ENCODE peak calls at places on chromosome 4, in nine cellular contexts. U, P, N, J, E, L, S, I and C are unnamed samples.

GRCh38 chr4:174016251-174016650 is 267.2 kb downstream of the FBXO8 start:
- DNase-seq in U (no peak), P (no peak), N (no peak), J (no peak), E (no peak), L (no peak), S (no peak), I (no peak), C (no peak)

GRCh38 chr4:137156054-137156453 is 376.2 kb downstream of the PCDH18 start:
- DNase-seq in U (no peak), P (no peak), N (no peak), J (no peak), E (no peak), L (peak), S (peak), I (no peak), C (no peak)

GRCh38 chr4:8101213-8101781 is 57.3 kb downstream of the ABLIM2 start:
- DNase-seq in U (no peak), P (peak), N (no peak), J (no peak), E (no peak), L (peak), S (peak), I (no peak), C (no peak)

GRCh38 chr4:69713593-69713992 is 46.8 kb downstream of the SULT1B1 start:
- DNase-seq in U (no peak), P (no peak), N (no peak), J (no peak), E (no peak), L (peak), S (peak), I (no peak), C (no peak)

GRCh38 chr4:657338-658030 is 16.6 kb downstream of the ATP5ME start:
- DNase-seq in U (no peak), P (no peak), N (no peak), J (no peak), E (no peak), L (no peak), S (no peak), I (no peak), C (no peak)

GRCh38 chr4:158540125-158540907 is 18.6 kb downstream of the RXFP1 start:
- DNase-seq in U (no peak), P (peak), N (no peak), J (no peak), E (no peak), L (peak), S (no peak), I (no peak), C (no peak)

GRCh38 chr4:181569553-181569952 is 673.6 kb upstream of the TENM3 start:
- DNase-seq in U (no peak), P (no peak), N (no peak), J (no peak), E (no peak), L (peak), S (peak), I (no peak), C (no peak)

GRCh38 chr4:68864438-68865177 is 48.8 kb downstream of the UGT2B10 start:
- DNase-seq in U (no peak), P (peak), N (no peak), J (no peak), E (no peak), L (no peak), S (no peak), I (no peak), C (no peak)

GRCh38 chr4:139515531-139515958 is 40.5 kb downstream of the SETD7 start:
- DNase-seq in U (no peak), P (no peak), N (no peak), J (no peak), E (no peak), L (no peak), S (no peak), I (no peak), C (no peak)

GRCh38 chr4:135917016-135917415 is 1615.3 kb downstream of the PCDH18 start:
- DNase-seq in U (no peak), P (no peak), N (no peak), J (no peak), E (no peak), L (peak), S (no peak), I (no peak), C (no peak)

GRCh38 chr4:56976878-56977320 is 507 bp downstream of the NOA1 start:
- DNase-seq in U (peak), P (peak), N (peak), J (peak), E (peak), L (peak), S (peak), I (no peak), C (peak)

GRCh38 chr4:150888625-150889024 is 126.5 kb downstream of the LRBA start:
- DNase-seq in U (no peak), P (no peak), N (no peak), J (no peak), E (no peak), L (no peak), S (no peak), I (no peak), C (no peak)

GRCh38 chr4:126778348-126778747 is 854.4 kb upstream of the INTU start:
- DNase-seq in U (no peak), P (no peak), N (no peak), J (no peak), E (no peak), L (peak), S (peak), I (no peak), C (no peak)

GRCh38 chr4:76723373-76723772 is 174.6 kb downstream of the SOWAHB start:
- DNase-seq in U (no peak), P (no peak), N (no peak), J (no peak), E (no peak), L (peak), S (peak), I (no peak), C (no peak)

GRCh38 chr4:78602334-78602733 is 50.8 kb downstream of the ANXA3 start:
- DNase-seq in U (no peak), P (no peak), N (no peak), J (no peak), E (no peak), L (peak), S (no peak), I (no peak), C (peak)

GRCh38 chr4:144450526-144450925 is 195.4 kb upstream of the HHIP start:
- DNase-seq in U (no peak), P (no peak), N (no peak), J (no peak), E (no peak), L (no peak), S (peak), I (no peak), C (no peak)

GRCh38 chr4:52780206-52780605 is 29.0 kb upstream of the ERVMER34-1 start:
- DNase-seq in U (no peak), P (no peak), N (no peak), J (no peak), E (no peak), L (peak), S (no peak), I (no peak), C (no peak)

GRCh38 chr4:15031197-15031596 is 28.9 kb downstream of the CPEB2 start:
- DNase-seq in U (no peak), P (no peak), N (no peak), J (no peak), E (no peak), L (no peak), S (no peak), I (no peak), C (no peak)

GRCh38 chr4:168755643-168756482 is 254.2 kb downstream of the CBR4 start:
- DNase-seq in U (no peak), P (no peak), N (no peak), J (no peak), E (no peak), L (no peak), S (no peak), I (no peak), C (no peak)

GRCh38 chr4:113540859-113541258 is 220.7 kb downstream of the CAMK2D start:
- DNase-seq in U (no peak), P (no peak), N (no peak), J (peak), E (no peak), L (peak), S (no peak), I (no peak), C (no peak)

GRCh38 chr4:141636771-141637460 is 533 bp downstream of the IL15 start:
- DNase-seq in U (no peak), P (peak), N (peak), J (no peak), E (peak), L (peak), S (peak), I (peak), C (peak)

GRCh38 chr4:4394644-4395043 is 7.7 kb downstream of the NSG1 start:
- DNase-seq in U (no peak), P (no peak), N (no peak), J (no peak), E (no peak), L (no peak), S (no peak), I (no peak), C (no peak)

GRCh38 chr4:5893013-5893580 is at the start of gene CRMP1:
- DNase-seq in U (no peak), P (no peak), N (no peak), J (no peak), E (no peak), L (peak), S (no peak), I (no peak), C (no peak)

GRCh38 chr4:15836362-15836761 is 58.2 kb downstream of the CD38 start:
- DNase-seq in U (no peak), P (peak), N (no peak), J (no peak), E (no peak), L (peak), S (peak), I (no peak), C (no peak)

GRCh38 chr4:101753702-101754101 is 36.8 kb upstream of the BANK1 start:
- DNase-seq in U (no peak), P (no peak), N (no peak), J (no peak), E (no peak), L (peak), S (no peak), I (no peak), C (no peak)

GRCh38 chr4:13559414-13559813 is 15.1 kb upstream of the NKX3-2 start:
- DNase-seq in U (no peak), P (peak), N (no peak), J (no peak), E (no peak), L (peak), S (peak), I (no peak), C (no peak)

GRCh38 chr4:39937683-39938268 is 39.9 kb downstream of the PDS5A start:
- DNase-seq in U (no peak), P (no peak), N (no peak), J (no peak), E (no peak), L (no peak), S (no peak), I (no peak), C (no peak)

GRCh38 chr4:100087743-100088142 is 102.5 kb downstream of the DDIT4L start:
- DNase-seq in U (no peak), P (no peak), N (no peak), J (no peak), E (no peak), L (peak), S (no peak), I (no peak), C (no peak)

GRCh38 chr4:1325681-1326635 is 21.1 kb upstream of the UVSSA start:
- DNase-seq in U (no peak), P (no peak), N (no peak), J (no peak), E (no peak), L (no peak), S (no peak), I (no peak), C (no peak)